ENCODE peak calls at places on chromosomes 12 and 14, in seven cellular contexts. One of them, this sample, is unnamed.

GRCh38 chr14:103444837-103445524 is 59.8 kb downstream of the MARK3 start:
- DNase-seq in transverse colon: no peak
- DNase-seq in fibroblast of pulmonary artery: peak; percentile 65
- DNase-seq in NB4: no peak
- DNase-seq in bronchial epithelial cell: peak; percentile 13
- DNase-seq in SK-N-SH: peak; percentile 35
- DNase-seq in heart right ventricle: no peak
- DNase-seq in this sample: no peak

GRCh38 chr14:90505531-90505930 is 108.7 kb downstream of the CALM1 start:
- DNase-seq in heart right ventricle: no peak
- DNase-seq in SK-N-SH: no peak
- DNase-seq in bronchial epithelial cell: no peak
- DNase-seq in NB4: no peak
- DNase-seq in fibroblast of pulmonary artery: no peak
- DNase-seq in transverse colon: no peak
- DNase-seq in this sample: no peak

GRCh38 chr14:106843951-106844483 is 1317.6 kb downstream of the TMEM121 start:
- DNase-seq in SK-N-SH: peak; percentile 13
- DNase-seq in heart right ventricle: peak; percentile 19
- DNase-seq in NB4: peak; percentile 75
- DNase-seq in fibroblast of pulmonary artery: no peak
- DNase-seq in transverse colon: peak; percentile 67
- DNase-seq in bronchial epithelial cell: peak; percentile 29
- DNase-seq in this sample: no peak

GRCh38 chr14:36619853-36620252 is 37.4 kb upstream of the NKX2-8 start:
- DNase-seq in NB4: no peak
- DNase-seq in SK-N-SH: no peak
- DNase-seq in transverse colon: no peak
- DNase-seq in heart right ventricle: no peak
- DNase-seq in fibroblast of pulmonary artery: no peak
- DNase-seq in bronchial epithelial cell: peak; percentile 61
- DNase-seq in this sample: no peak

GRCh38 chr12:32964981-32965585 is 68.5 kb upstream of the PKP2 start:
- DNase-seq in transverse colon: no peak
- DNase-seq in bronchial epithelial cell: no peak
- DNase-seq in NB4: no peak
- DNase-seq in fibroblast of pulmonary artery: no peak
- DNase-seq in SK-N-SH: no peak
- DNase-seq in heart right ventricle: no peak
- DNase-seq in this sample: no peak

GRCh38 chr12:26630546-26631027 is 202.4 kb downstream of the ITPR2 start:
- DNase-seq in transverse colon: no peak
- DNase-seq in bronchial epithelial cell: no peak
- DNase-seq in NB4: no peak
- DNase-seq in SK-N-SH: no peak
- DNase-seq in fibroblast of pulmonary artery: peak; percentile 67
- DNase-seq in heart right ventricle: no peak
- DNase-seq in this sample: peak; percentile 49

GRCh38 chr14:73758392-73759182 is 44.4 kb upstream of the PNMA1 start:
- DNase-seq in SK-N-SH: peak; percentile 86
- DNase-seq in heart right ventricle: peak; percentile 65
- DNase-seq in bronchial epithelial cell: peak; percentile 68
- DNase-seq in fibroblast of pulmonary artery: peak; percentile 63
- DNase-seq in transverse colon: peak; percentile 87
- DNase-seq in NB4: peak; percentile 93
- DNase-seq in this sample: peak; percentile 44

GRCh38 chr12:95766356-95767019 is 24.1 kb downstream of the NTN4 start:
- DNase-seq in transverse colon: no peak
- DNase-seq in bronchial epithelial cell: peak; percentile 40
- DNase-seq in NB4: no peak
- DNase-seq in fibroblast of pulmonary artery: no peak
- DNase-seq in heart right ventricle: no peak
- DNase-seq in SK-N-SH: no peak
- DNase-seq in this sample: no peak

GRCh38 chr12:93387780-93388179 is 10.1 kb downstream of the NUDT4 start:
- DNase-seq in transverse colon: no peak
- DNase-seq in SK-N-SH: no peak
- DNase-seq in heart right ventricle: no peak
- DNase-seq in fibroblast of pulmonary artery: peak; percentile 35
- DNase-seq in NB4: no peak
- DNase-seq in bronchial epithelial cell: peak; percentile 67
- DNase-seq in this sample: peak; percentile 41

GRCh38 chr12:2339022-2339431 is 286.2 kb downstream of the CACNA1C start:
- DNase-seq in bronchial epithelial cell: peak; percentile 43
- DNase-seq in fibroblast of pulmonary artery: peak; percentile 70
- DNase-seq in NB4: no peak
- DNase-seq in SK-N-SH: no peak
- DNase-seq in heart right ventricle: no peak
- DNase-seq in transverse colon: peak; percentile 37
- DNase-seq in this sample: peak; percentile 63

GRCh38 chr14:50941151-50941550 is 3.1 kb downstream of the PYGL start:
- DNase-seq in SK-N-SH: no peak
- DNase-seq in fibroblast of pulmonary artery: no peak
- DNase-seq in transverse colon: no peak
- DNase-seq in bronchial epithelial cell: no peak
- DNase-seq in heart right ventricle: no peak
- DNase-seq in NB4: no peak
- DNase-seq in this sample: peak; percentile 45

GRCh38 chr14:55317907-55318306 is 46.7 kb downstream of the FBXO34 start:
- DNase-seq in bronchial epithelial cell: no peak
- DNase-seq in heart right ventricle: no peak
- DNase-seq in transverse colon: no peak
- DNase-seq in NB4: no peak
- DNase-seq in fibroblast of pulmonary artery: no peak
- DNase-seq in SK-N-SH: no peak
- DNase-seq in this sample: no peak

GRCh38 chr14:55578511-55578910 is 1.5 kb upstream of the KTN1 start:
- DNase-seq in fibroblast of pulmonary artery: no peak
- DNase-seq in bronchial epithelial cell: no peak
- DNase-seq in SK-N-SH: peak; percentile 12
- DNase-seq in NB4: no peak
- DNase-seq in transverse colon: no peak
- DNase-seq in heart right ventricle: no peak
- DNase-seq in this sample: peak; percentile 13

GRCh38 chr14:31897581-31898186 is 179.4 kb upstream of the ARHGAP5 start:
- DNase-seq in SK-N-SH: no peak
- DNase-seq in transverse colon: peak; percentile 10
- DNase-seq in NB4: no peak
- DNase-seq in heart right ventricle: peak; percentile 21
- DNase-seq in fibroblast of pulmonary artery: peak; percentile 45
- DNase-seq in bronchial epithelial cell: no peak
- DNase-seq in this sample: peak; percentile 71

GRCh38 chr12:131561891-131562684 is 148.8 kb upstream of the SFSWAP start:
- DNase-seq in heart right ventricle: no peak
- DNase-seq in fibroblast of pulmonary artery: no peak
- DNase-seq in transverse colon: no peak
- DNase-seq in NB4: no peak
- DNase-seq in SK-N-SH: no peak
- DNase-seq in bronchial epithelial cell: no peak
- DNase-seq in this sample: no peak

GRCh38 chr14:77040309-77040994 is 11.9 kb upstream of the IRF2BPL start:
- DNase-seq in transverse colon: peak; percentile 99
- DNase-seq in bronchial epithelial cell: peak; percentile 89
- DNase-seq in NB4: peak; percentile 96
- DNase-seq in SK-N-SH: peak; percentile 79
- DNase-seq in fibroblast of pulmonary artery: peak; percentile 100
- DNase-seq in heart right ventricle: peak; percentile 100
- DNase-seq in this sample: peak; percentile 96

GRCh38 chr12:24415934-24416333 is 466.5 kb upstream of the SOX5 start:
- DNase-seq in SK-N-SH: no peak
- DNase-seq in fibroblast of pulmonary artery: no peak
- DNase-seq in transverse colon: no peak
- DNase-seq in NB4: no peak
- DNase-seq in bronchial epithelial cell: no peak
- DNase-seq in heart right ventricle: no peak
- DNase-seq in this sample: no peak

GRCh38 chr14:74302160-74302628 is 540 bp downstream of the ABCD4 start:
- DNase-seq in fibroblast of pulmonary artery: peak; percentile 62
- DNase-seq in heart right ventricle: no peak
- DNase-seq in transverse colon: no peak
- DNase-seq in SK-N-SH: peak; percentile 67
- DNase-seq in bronchial epithelial cell: peak; percentile 57
- DNase-seq in NB4: peak; percentile 63
- DNase-seq in this sample: peak; percentile 59

GRCh38 chr14:20986811-20987210 is 3.0 kb upstream of the METTL17 start:
- DNase-seq in SK-N-SH: no peak
- DNase-seq in heart right ventricle: peak; percentile 22
- DNase-seq in fibroblast of pulmonary artery: peak; percentile 95
- DNase-seq in bronchial epithelial cell: peak; percentile 99
- DNase-seq in transverse colon: no peak
- DNase-seq in NB4: peak; percentile 62
- DNase-seq in this sample: peak; percentile 95

GRCh38 chr12:31323466-31324115 is 2.4 kb downstream of the SINHCAF start:
- DNase-seq in heart right ventricle: peak; percentile 34
- DNase-seq in transverse colon: peak; percentile 57
- DNase-seq in SK-N-SH: no peak
- DNase-seq in NB4: peak; percentile 81
- DNase-seq in fibroblast of pulmonary artery: peak; percentile 14
- DNase-seq in bronchial epithelial cell: no peak
- DNase-seq in this sample: no peak

GRCh38 chr14:62778310-62778709 is 266.9 kb downstream of the KCNH5 start:
- DNase-seq in bronchial epithelial cell: no peak
- DNase-seq in transverse colon: no peak
- DNase-seq in NB4: no peak
- DNase-seq in fibroblast of pulmonary artery: no peak
- DNase-seq in heart right ventricle: no peak
- DNase-seq in SK-N-SH: no peak
- DNase-seq in this sample: no peak

GRCh38 chr12:47080725-47081502 is 1.2 kb upstream of the AMIGO2 start:
- DNase-seq in bronchial epithelial cell: peak; percentile 87
- DNase-seq in transverse colon: peak; percentile 58
- DNase-seq in SK-N-SH: no peak
- DNase-seq in NB4: peak; percentile 66
- DNase-seq in heart right ventricle: peak; percentile 40
- DNase-seq in fibroblast of pulmonary artery: peak; percentile 73
- DNase-seq in this sample: peak; percentile 70

GRCh38 chr12:24069532-24070395 is 120.3 kb upstream of the SOX5 start:
- DNase-seq in transverse colon: peak; percentile 11
- DNase-seq in fibroblast of pulmonary artery: peak; percentile 16
- DNase-seq in bronchial epithelial cell: peak; percentile 31
- DNase-seq in SK-N-SH: no peak
- DNase-seq in NB4: no peak
- DNase-seq in heart right ventricle: no peak
- DNase-seq in this sample: no peak

GRCh38 chr12:50642035-50642451 is 121.9 kb upstream of the ATF1 start:
- DNase-seq in bronchial epithelial cell: peak; percentile 91
- DNase-seq in transverse colon: no peak
- DNase-seq in heart right ventricle: no peak
- DNase-seq in SK-N-SH: no peak
- DNase-seq in NB4: no peak
- DNase-seq in fibroblast of pulmonary artery: peak; percentile 67
- DNase-seq in this sample: peak; percentile 6

GRCh38 chr14:96079066-96079465 is 39.9 kb downstream of the C14orf132 start:
- DNase-seq in fibroblast of pulmonary artery: no peak
- DNase-seq in bronchial epithelial cell: peak; percentile 14
- DNase-seq in heart right ventricle: no peak
- DNase-seq in NB4: no peak
- DNase-seq in SK-N-SH: no peak
- DNase-seq in transverse colon: no peak
- DNase-seq in this sample: no peak

DNA sequence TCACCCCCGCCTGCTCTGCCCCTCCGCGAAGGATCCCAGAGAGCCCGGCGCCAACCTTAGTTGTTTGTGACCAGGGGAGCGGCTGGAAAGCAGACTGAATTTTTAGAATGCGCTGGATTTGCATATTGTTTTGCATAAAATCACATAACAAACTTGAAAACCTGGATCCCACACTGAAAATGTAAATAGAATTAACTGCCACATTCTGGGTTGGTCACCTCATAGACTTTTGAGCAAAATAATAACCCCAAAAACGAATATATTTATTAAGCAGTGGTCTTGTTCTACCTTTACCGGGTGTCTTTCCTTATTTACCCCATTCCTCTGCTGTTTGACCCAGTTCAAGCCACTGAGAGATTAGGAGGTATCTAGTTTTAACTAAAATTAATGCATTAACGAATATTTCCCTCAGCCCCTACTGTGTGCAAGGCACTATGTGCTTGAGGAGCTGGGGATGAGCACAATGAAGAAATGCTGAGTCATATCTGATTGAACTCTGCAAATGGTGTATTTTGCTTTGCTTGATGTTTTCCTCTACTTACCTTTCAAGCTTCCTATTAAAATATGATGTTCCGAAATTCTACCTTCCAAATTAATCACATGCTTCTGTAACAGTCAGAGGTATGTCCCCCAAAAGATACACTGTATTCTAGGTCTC is 438 bp upstream of the EGLN3 start:
- DNase-seq in fibroblast of pulmonary artery: no peak
- DNase-seq in heart right ventricle: no peak
- DNase-seq in SK-N-SH: no peak
- DNase-seq in NB4: no peak
- DNase-seq in transverse colon: no peak
- DNase-seq in bronchial epithelial cell: peak; percentile 37
- DNase-seq in this sample: no peak
- H3K4me3 ChIP-seq in fibroblast of pulmonary artery: peak overlapping the region; percentile 64
- H3K4me3 ChIP-seq in heart right ventricle: peak overlapping the region; percentile 81
- H3K4me3 ChIP-seq in SK-N-SH: peak overlapping the region; percentile 62
- H3K4me3 ChIP-seq in NB4: no peak overlapping the region
- H3K4me3 ChIP-seq in transverse colon: peak overlapping the region; percentile 57
- H3K4me3 ChIP-seq in bronchial epithelial cell: peak overlapping the region; percentile 95
- H3K4me3 ChIP-seq in this sample: peak overlapping the region; percentile 65

GRCh38 chr12:43349863-43350262 is 202.1 kb downstream of the ADAMTS20 start:
- DNase-seq in NB4: peak; percentile 27
- DNase-seq in transverse colon: no peak
- DNase-seq in bronchial epithelial cell: peak; percentile 20
- DNase-seq in heart right ventricle: no peak
- DNase-seq in fibroblast of pulmonary artery: peak; percentile 31
- DNase-seq in SK-N-SH: no peak
- DNase-seq in this sample: no peak
- TF ChIP-seq CTCF in NB4: peak; percentile 12
- TF ChIP-seq CTCF in transverse colon: no peak
- TF ChIP-seq CTCF in bronchial epithelial cell: no peak
- TF ChIP-seq CTCF in heart right ventricle: peak; percentile 17
- TF ChIP-seq CTCF in fibroblast of pulmonary artery: peak; percentile 33
- TF ChIP-seq CTCF in SK-N-SH: peak; percentile 44
- TF ChIP-seq CTCF in this sample: no peak

GRCh38 chr12:110502449-110502738 is 263 bp downstream of the RAD9B start:
- DNase-seq in fibroblast of pulmonary artery: no peak
- DNase-seq in NB4: no peak
- DNase-seq in heart right ventricle: no peak
- DNase-seq in SK-N-SH: no peak
- DNase-seq in transverse colon: no peak
- DNase-seq in bronchial epithelial cell: no peak
- DNase-seq in this sample: no peak
- H3K4me3 ChIP-seq in fibroblast of pulmonary artery: peak overlapping the region; percentile 94
- H3K4me3 ChIP-seq in NB4: peak overlapping the region; percentile 42
- H3K4me3 ChIP-seq in heart right ventricle: peak overlapping the region; percentile 96
- H3K4me3 ChIP-seq in SK-N-SH: peak overlapping the region; percentile 85
- H3K4me3 ChIP-seq in transverse colon: peak overlapping the region; percentile 89
- H3K4me3 ChIP-seq in bronchial epithelial cell: peak overlapping the region; percentile 70
- H3K4me3 ChIP-seq in this sample: peak overlapping the region; percentile 95

DNA sequence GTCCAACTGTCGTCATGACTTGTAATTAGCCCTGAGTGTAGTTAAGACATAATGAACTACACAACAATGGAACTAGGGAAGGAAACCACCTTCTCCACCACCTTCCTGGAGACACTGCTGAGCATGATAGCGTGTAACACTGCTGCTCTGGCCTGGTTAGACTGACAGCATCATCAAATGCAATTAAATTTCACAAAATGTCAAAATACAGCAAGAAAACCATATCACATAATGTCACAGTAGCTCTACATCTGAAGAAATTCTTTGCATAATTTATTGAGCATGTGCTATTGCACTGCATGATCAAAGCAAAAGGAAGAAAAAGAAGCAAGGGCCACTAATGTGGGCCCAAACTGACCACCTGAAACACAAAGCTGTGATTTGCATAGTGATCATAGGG is 321.8 kb upstream of the TMTC1 start:
- DNase-seq in transverse colon: no peak
- DNase-seq in bronchial epithelial cell: no peak
- DNase-seq in NB4: no peak
- DNase-seq in heart right ventricle: no peak
- DNase-seq in SK-N-SH: no peak
- DNase-seq in fibroblast of pulmonary artery: no peak
- DNase-seq in this sample: no peak
- TF ChIP-seq CTCF in transverse colon: no peak
- TF ChIP-seq CTCF in bronchial epithelial cell: no peak
- TF ChIP-seq CTCF in NB4: no peak
- TF ChIP-seq CTCF in heart right ventricle: no peak
- TF ChIP-seq CTCF in SK-N-SH: no peak
- TF ChIP-seq CTCF in fibroblast of pulmonary artery: no peak
- TF ChIP-seq CTCF in this sample: no peak

This sample was measured in AG10803.